ENCODE peak calls at places on chromosomes 1 and 21, in nine cellular contexts. V is fibroblast of lung, A is AG04450, Q is A673, K is AG04449, O is BJ, Y is A549, P is astrocyte of the spinal cord, M is cardiac muscle cell. R is an unnamed sample.
A peak's percentile ranks its signal among the peaks of the same experiment; 100 is the strongest.

GRCh38 chr1:210588357-210588756 is 259.7 kb downstream of the HHAT start:
- DNase-seq in Q (no peak), M (no peak), O (no peak), K (no peak), Y (no peak), V (no peak), P (no peak), A (no peak), R (no peak)

GRCh38 chr1:157580828-157581210 is 17.1 kb downstream of the FCRL4 start:
- DNase-seq in Y (no peak), K (no peak), M (no peak), Q (no peak), V (no peak), P (no peak), O (no peak), A (no peak), R (no peak)

GRCh38 chr1:221961532-221962292 is 219.8 kb upstream of the DUSP10 start:
- DNase-seq in M (peak; percentile 37), Q (no peak), K (no peak), Y (peak; percentile 19), P (peak; percentile 81), O (peak; percentile 22), V (peak; percentile 63), A (no peak), R (peak; percentile 69)

GRCh38 chr21:36902331-36902730 is 64.1 kb downstream of the HLCS start:
- DNase-seq in V (no peak), K (no peak), P (no peak), A (no peak), Y (no peak), Q (no peak), O (no peak), M (no peak), R (no peak)

GRCh38 chr1:208069317-208069716 is 158.4 kb upstream of the CD34 start:
- DNase-seq in V (no peak), K (no peak), M (no peak), Q (no peak), A (no peak), O (no peak), Y (no peak), P (no peak), R (no peak)

GRCh38 chr21:28805885-28806284 is 186.8 kb downstream of the LTN1 start:
- DNase-seq in P (peak; percentile 62), K (peak; percentile 74), V (peak; percentile 98), M (peak; percentile 88), Y (no peak), A (peak; percentile 84), O (peak; percentile 84), Q (no peak), R (no peak)

GRCh38 chr1:41925712-41926111 is 7.0 kb upstream of the HIVEP3 start:
- DNase-seq in K (no peak), O (no peak), M (peak; percentile 49), V (peak; percentile 44), P (peak; percentile 12), Q (peak; percentile 28), Y (peak; percentile 26), A (no peak), R (no peak)

GRCh38 chr1:218718977-218719376 is 373.8 kb downstream of the TGFB2 start:
- DNase-seq in O (no peak), A (peak; percentile 86), K (peak; percentile 81), P (peak; percentile 80), M (no peak), Q (no peak), Y (peak; percentile 40), V (peak; percentile 96), R (no peak)

GRCh38 chr1:234933031-234933430 is 195.6 kb downstream of the TOMM20 start:
- DNase-seq in M (no peak), O (no peak), A (no peak), P (no peak), V (no peak), Y (no peak), Q (no peak), K (no peak), R (peak; percentile 62)

GRCh38 chr1:115507916-115508315 is 133.9 kb upstream of the VANGL1 start:
- DNase-seq in P (no peak), Q (no peak), Y (no peak), M (peak; percentile 56), V (no peak), A (no peak), O (no peak), K (no peak), R (no peak)

GRCh38 chr1:20187103-20187812 is 940 bp upstream of the PLA2G2C start:
- DNase-seq in Q (no peak), Y (no peak), P (no peak), A (no peak), M (no peak), V (no peak), O (no peak), K (no peak), R (no peak)
- H3K4me3 ChIP-seq in Q (no peak overlapping the region), Y (no peak overlapping the region), P (no peak overlapping the region), A (no peak overlapping the region), M (no peak overlapping the region), V (no peak overlapping the region), O (no peak overlapping the region), K (no peak overlapping the region), R (no peak overlapping the region)

GRCh38 chr1:182129398-182129797 is 67.9 kb upstream of the ZNF648 start:
- DNase-seq in M (no peak), K (no peak), P (no peak), O (no peak), Y (no peak), Q (no peak), V (no peak), A (no peak), R (no peak)

GRCh38 chr1:182135946-182136345 is 74.4 kb upstream of the ZNF648 start:
- DNase-seq in M (no peak), O (no peak), A (no peak), P (no peak), K (no peak), Q (no peak), V (no peak), Y (no peak), R (no peak)

GRCh38 chr1:182137546-182137945 is 76.0 kb upstream of the ZNF648 start:
- DNase-seq in Q (no peak), P (no peak), V (no peak), K (no peak), A (no peak), Y (no peak), O (no peak), M (no peak), R (no peak)

GRCh38 chr1:182134257-182134656 is 72.7 kb upstream of the ZNF648 start:
- DNase-seq in K (no peak), Y (no peak), M (no peak), A (no peak), Q (no peak), O (no peak), V (no peak), P (no peak), R (no peak)

DNA sequence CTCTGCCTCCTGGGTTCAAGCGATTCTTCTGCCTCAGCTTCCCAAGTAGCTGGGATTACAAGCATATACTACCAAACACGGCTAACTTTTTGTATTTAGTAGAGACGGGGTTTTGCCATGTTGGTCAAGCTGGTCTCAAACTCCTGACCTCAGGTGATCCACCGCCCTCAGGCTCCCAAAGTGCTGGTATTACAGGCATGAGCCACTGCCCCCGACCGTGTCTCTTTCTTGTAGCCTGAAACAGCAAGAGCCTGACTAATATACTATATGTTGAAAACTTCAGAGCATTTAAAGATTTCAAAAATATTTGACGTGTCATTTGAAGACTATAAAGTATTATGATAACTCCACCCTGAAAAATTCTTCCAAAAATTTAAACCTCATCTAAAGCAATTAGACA is 71.7 kb upstream of the ZNF648 start:
- DNase-seq in Y (no peak), M (no peak), Q (no peak), O (no peak), K (no peak), P (no peak), V (no peak), A (no peak), R (no peak)
- TF ChIP-seq CTCF in Y (no peak), M (no peak), Q (no peak), O (no peak), K (no peak), P (no peak), V (no peak), A (no peak), R (no peak)

GRCh38 chr1:183958958-183959357 is 78.6 kb downstream of the COLGALT2 start:
- DNase-seq in M (no peak), A (no peak), V (no peak), Q (no peak), Y (no peak), O (no peak), K (no peak), P (no peak), R (no peak)
- H3K4me3 ChIP-seq in M (no peak overlapping the region), A (no peak overlapping the region), V (no peak overlapping the region), Q (no peak overlapping the region), Y (no peak overlapping the region), O (no peak overlapping the region), K (no peak overlapping the region), P (no peak overlapping the region), R (no peak overlapping the region)

GRCh38 chr1:27528701-27529637 is 39.0 kb upstream of the WASF2 start:
- DNase-seq in V (peak; percentile 73), Q (no peak), A (peak; percentile 49), K (no peak), M (peak; percentile 90), O (no peak), Y (no peak), P (peak; percentile 42), R (no peak)

GRCh38 chr1:27527223-27527856 is 37.4 kb upstream of the WASF2 start:
- DNase-seq in O (no peak), V (peak; percentile 85), Y (peak; percentile 50), P (peak; percentile 57), K (no peak), Q (no peak), A (peak; percentile 68), M (peak; percentile 55), R (no peak)

GRCh38 chr1:27526569-27527222 is 36.7 kb upstream of the WASF2 start:
- DNase-seq in V (no peak), A (no peak), Y (no peak), Q (no peak), O (no peak), P (no peak), K (no peak), M (no peak), R (no peak)

GRCh38 chr1:27529638-27530018 is 39.7 kb upstream of the WASF2 start:
- DNase-seq in O (no peak), A (no peak), Q (no peak), K (no peak), Y (no peak), P (no peak), V (no peak), M (no peak), R (no peak)

DNA sequence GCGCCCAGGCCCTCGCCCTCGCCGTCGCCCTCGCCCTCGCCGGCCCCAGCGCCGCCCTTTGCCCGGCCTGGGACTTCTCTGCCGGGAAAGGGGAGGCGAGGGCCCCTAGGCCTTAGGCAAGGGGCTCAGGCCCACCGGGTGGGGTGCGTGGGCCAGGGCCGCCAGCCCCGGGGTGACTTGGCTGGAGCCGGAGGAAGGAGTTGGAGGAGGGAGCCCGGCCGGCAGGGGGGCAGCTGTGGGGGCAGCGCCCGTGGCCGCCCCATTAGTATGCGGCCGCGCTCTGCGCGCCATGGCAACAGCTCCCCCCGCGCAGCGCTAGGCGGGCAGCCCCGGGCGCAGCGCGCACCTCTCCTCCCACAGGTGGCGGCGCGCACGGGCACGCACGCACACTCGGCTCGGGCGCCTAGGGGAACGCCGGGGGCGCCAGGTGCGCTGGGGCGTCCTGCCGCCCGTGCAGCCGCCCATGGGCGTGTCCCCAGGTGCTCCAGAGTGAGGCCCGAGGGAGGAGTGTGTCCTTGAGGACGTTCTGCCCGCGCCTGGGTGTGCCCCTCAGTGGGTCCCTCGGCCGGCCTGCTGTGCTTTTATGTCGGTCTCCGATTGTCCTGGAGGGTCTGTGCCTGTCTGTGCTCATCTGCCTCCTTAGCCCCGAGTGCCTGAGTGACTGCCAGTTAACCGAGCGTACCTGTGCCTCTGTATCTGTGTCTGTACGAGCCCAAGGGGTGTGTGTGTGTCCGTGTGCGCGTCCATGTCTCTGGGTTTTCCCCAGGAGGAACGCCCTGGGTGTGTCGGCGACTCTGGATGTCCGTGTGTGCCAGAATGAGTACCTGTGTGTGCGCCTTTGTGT is 38.1 kb upstream of the WASF2 start:
- DNase-seq in O (no peak), Y (no peak), M (peak; percentile 24), V (no peak), K (no peak), P (no peak), Q (no peak), A (no peak), R (peak; percentile 36)
- TF ChIP-seq CTCF in O (no peak), Y (no peak), M (no peak), V (no peak), K (no peak), P (no peak), Q (no peak), A (no peak), R (no peak)

R was measured in GM12865.